ENCODE peak calls at places on chromosomes 1 and 21, in nine cellular contexts. One of them, this sample, is unnamed.

GRCh38 chr1:60937720-60938119 is 144.6 kb upstream of the NFIA start:
- DNase-seq in lower leg skin: no peak
- DNase-seq in NT2/D1: no peak
- DNase-seq in GM04504: no peak
- DNase-seq in hepatic stellate cell: no peak
- DNase-seq in GM12865: no peak
- DNase-seq in HCEC 1CT: no peak
- DNase-seq in colonic mucosa: no peak
- DNase-seq in cerebellar cortex: no peak
- DNase-seq in this sample: no peak

GRCh38 chr1:24487455-24487854 is 15.2 kb upstream of the RCAN3 start:
- DNase-seq in lower leg skin: no peak
- DNase-seq in NT2/D1: no peak
- DNase-seq in GM04504: no peak
- DNase-seq in hepatic stellate cell: no peak
- DNase-seq in GM12865: no peak
- DNase-seq in HCEC 1CT: no peak
- DNase-seq in colonic mucosa: no peak
- DNase-seq in cerebellar cortex: no peak
- DNase-seq in this sample: no peak

GRCh38 chr1:208227366-208227765 is 16.8 kb downstream of the PLXNA2 start:
- DNase-seq in lower leg skin: no peak
- DNase-seq in NT2/D1: no peak
- DNase-seq in GM04504: no peak
- DNase-seq in hepatic stellate cell: no peak
- DNase-seq in GM12865: no peak
- DNase-seq in HCEC 1CT: no peak
- DNase-seq in colonic mucosa: no peak
- DNase-seq in cerebellar cortex: no peak
- DNase-seq in this sample: no peak

GRCh38 chr1:11364170-11364569 is 91.2 kb downstream of the UBIAD1 start:
- DNase-seq in lower leg skin: no peak
- DNase-seq in NT2/D1: no peak
- DNase-seq in GM04504: no peak
- DNase-seq in hepatic stellate cell: no peak
- DNase-seq in GM12865: peak
- DNase-seq in HCEC 1CT: no peak
- DNase-seq in colonic mucosa: no peak
- DNase-seq in cerebellar cortex: no peak
- DNase-seq in this sample: no peak

GRCh38 chr21:34351786-34352241 is 12.0 kb upstream of the KCNE2 start:
- DNase-seq in lower leg skin: no peak
- DNase-seq in NT2/D1: peak
- DNase-seq in GM04504: no peak
- DNase-seq in hepatic stellate cell: peak
- DNase-seq in GM12865: peak
- DNase-seq in HCEC 1CT: peak
- DNase-seq in colonic mucosa: peak
- DNase-seq in cerebellar cortex: peak
- DNase-seq in this sample: peak

GRCh38 chr1:69824932-69825331 is 257.2 kb downstream of the LRRC7 start:
- DNase-seq in lower leg skin: no peak
- DNase-seq in NT2/D1: no peak
- DNase-seq in GM04504: peak
- DNase-seq in hepatic stellate cell: no peak
- DNase-seq in GM12865: no peak
- DNase-seq in HCEC 1CT: peak
- DNase-seq in colonic mucosa: no peak
- DNase-seq in cerebellar cortex: no peak
- DNase-seq in this sample: no peak

GRCh38 chr1:156836041-156836654 is 19.5 kb upstream of the SH2D2A start:
- DNase-seq in lower leg skin: no peak
- DNase-seq in NT2/D1: no peak
- DNase-seq in GM04504: no peak
- DNase-seq in hepatic stellate cell: no peak
- DNase-seq in GM12865: peak
- DNase-seq in HCEC 1CT: no peak
- DNase-seq in colonic mucosa: no peak
- DNase-seq in cerebellar cortex: no peak
- DNase-seq in this sample: peak

GRCh38 chr1:94755675-94756074 is 64.5 kb upstream of the SLC44A3 start:
- DNase-seq in lower leg skin: no peak
- DNase-seq in NT2/D1: no peak
- DNase-seq in GM04504: peak
- DNase-seq in hepatic stellate cell: peak
- DNase-seq in GM12865: peak
- DNase-seq in HCEC 1CT: peak
- DNase-seq in colonic mucosa: no peak
- DNase-seq in cerebellar cortex: no peak
- DNase-seq in this sample: no peak

GRCh38 chr1:199291022-199291740 is 652.3 kb downstream of the PTPRC start:
- DNase-seq in lower leg skin: no peak
- DNase-seq in NT2/D1: no peak
- DNase-seq in GM04504: no peak
- DNase-seq in hepatic stellate cell: no peak
- DNase-seq in GM12865: no peak
- DNase-seq in HCEC 1CT: no peak
- DNase-seq in colonic mucosa: no peak
- DNase-seq in cerebellar cortex: no peak
- DNase-seq in this sample: no peak

GRCh38 chr1:203684077-203684476 is 57.4 kb downstream of the ATP2B4 start:
- DNase-seq in lower leg skin: no peak
- DNase-seq in NT2/D1: no peak
- DNase-seq in GM04504: no peak
- DNase-seq in hepatic stellate cell: no peak
- DNase-seq in GM12865: no peak
- DNase-seq in HCEC 1CT: no peak
- DNase-seq in colonic mucosa: no peak
- DNase-seq in cerebellar cortex: no peak
- DNase-seq in this sample: no peak

GRCh38 chr1:165942062-165942461 is 114.6 kb downstream of the UCK2 start:
- DNase-seq in lower leg skin: no peak
- DNase-seq in NT2/D1: no peak
- DNase-seq in GM04504: no peak
- DNase-seq in hepatic stellate cell: no peak
- DNase-seq in GM12865: no peak
- DNase-seq in HCEC 1CT: no peak
- DNase-seq in colonic mucosa: no peak
- DNase-seq in cerebellar cortex: no peak
- DNase-seq in this sample: no peak

GRCh38 chr1:158819461-158820443 is 11.4 kb upstream of the MNDA start:
- DNase-seq in lower leg skin: no peak
- DNase-seq in NT2/D1: no peak
- DNase-seq in GM04504: no peak
- DNase-seq in hepatic stellate cell: no peak
- DNase-seq in GM12865: peak
- DNase-seq in HCEC 1CT: no peak
- DNase-seq in colonic mucosa: no peak
- DNase-seq in cerebellar cortex: no peak
- DNase-seq in this sample: peak

GRCh38 chr1:17204546-17205440 is at the start of gene PADI1:
- DNase-seq in lower leg skin: no peak
- DNase-seq in NT2/D1: no peak
- DNase-seq in GM04504: no peak
- DNase-seq in hepatic stellate cell: no peak
- DNase-seq in GM12865: no peak
- DNase-seq in HCEC 1CT: no peak
- DNase-seq in colonic mucosa: no peak
- DNase-seq in cerebellar cortex: no peak
- DNase-seq in this sample: no peak

GRCh38 chr21:39087238-39087975 is 95.8 kb downstream of the PSMG1 start:
- DNase-seq in lower leg skin: no peak
- DNase-seq in NT2/D1: no peak
- DNase-seq in GM04504: no peak
- DNase-seq in hepatic stellate cell: no peak
- DNase-seq in GM12865: no peak
- DNase-seq in HCEC 1CT: no peak
- DNase-seq in colonic mucosa: no peak
- DNase-seq in cerebellar cortex: no peak
- DNase-seq in this sample: no peak

GRCh38 chr1:224433041-224433670 is 1.4 kb downstream of the WDR26 start:
- DNase-seq in lower leg skin: no peak
- DNase-seq in NT2/D1: no peak
- DNase-seq in GM04504: no peak
- DNase-seq in hepatic stellate cell: peak
- DNase-seq in GM12865: no peak
- DNase-seq in HCEC 1CT: no peak
- DNase-seq in colonic mucosa: peak
- DNase-seq in cerebellar cortex: peak
- DNase-seq in this sample: peak

GRCh38 chr1:108077991-108078390 is 113.0 kb upstream of the VAV3 start:
- DNase-seq in lower leg skin: no peak
- DNase-seq in NT2/D1: no peak
- DNase-seq in GM04504: no peak
- DNase-seq in hepatic stellate cell: no peak
- DNase-seq in GM12865: peak
- DNase-seq in HCEC 1CT: no peak
- DNase-seq in colonic mucosa: no peak
- DNase-seq in cerebellar cortex: no peak
- DNase-seq in this sample: no peak

GRCh38 chr21:42171091-42172053 is 47.6 kb upstream of the ABCG1 start:
- DNase-seq in lower leg skin: peak
- DNase-seq in NT2/D1: no peak
- DNase-seq in GM04504: no peak
- DNase-seq in hepatic stellate cell: no peak
- DNase-seq in GM12865: no peak
- DNase-seq in HCEC 1CT: no peak
- DNase-seq in colonic mucosa: peak
- DNase-seq in cerebellar cortex: no peak
- DNase-seq in this sample: no peak

GRCh38 chr21:42063578-42064521 is 7.3 kb upstream of the UMODL1 start:
- DNase-seq in lower leg skin: no peak
- DNase-seq in NT2/D1: no peak
- DNase-seq in GM04504: no peak
- DNase-seq in hepatic stellate cell: no peak
- DNase-seq in GM12865: peak
- DNase-seq in HCEC 1CT: no peak
- DNase-seq in colonic mucosa: peak
- DNase-seq in cerebellar cortex: no peak
- DNase-seq in this sample: peak

GRCh38 chr1:182206628-182207239 is 145.2 kb upstream of the ZNF648 start:
- DNase-seq in lower leg skin: peak
- DNase-seq in NT2/D1: no peak
- DNase-seq in GM04504: no peak
- DNase-seq in hepatic stellate cell: no peak
- DNase-seq in GM12865: no peak
- DNase-seq in HCEC 1CT: no peak
- DNase-seq in colonic mucosa: peak
- DNase-seq in cerebellar cortex: no peak
- DNase-seq in this sample: no peak

GRCh38 chr1:232340448-232340847 is 289.5 kb downstream of the SIPA1L2 start:
- DNase-seq in lower leg skin: no peak
- DNase-seq in NT2/D1: no peak
- DNase-seq in GM04504: no peak
- DNase-seq in hepatic stellate cell: no peak
- DNase-seq in GM12865: no peak
- DNase-seq in HCEC 1CT: no peak
- DNase-seq in colonic mucosa: no peak
- DNase-seq in cerebellar cortex: no peak
- DNase-seq in this sample: no peak

GRCh38 chr1:226268421-226269124 is 40.4 kb downstream of the LIN9 start:
- DNase-seq in lower leg skin: no peak
- DNase-seq in NT2/D1: no peak
- DNase-seq in GM04504: peak
- DNase-seq in hepatic stellate cell: peak
- DNase-seq in GM12865: no peak
- DNase-seq in HCEC 1CT: peak
- DNase-seq in colonic mucosa: no peak
- DNase-seq in cerebellar cortex: no peak
- DNase-seq in this sample: no peak

GRCh38 chr1:87449348-87449963 is 120.8 kb downstream of the LMO4 start:
- DNase-seq in lower leg skin: no peak
- DNase-seq in NT2/D1: no peak
- DNase-seq in GM04504: no peak
- DNase-seq in hepatic stellate cell: no peak
- DNase-seq in GM12865: peak
- DNase-seq in HCEC 1CT: no peak
- DNase-seq in colonic mucosa: peak
- DNase-seq in cerebellar cortex: no peak
- DNase-seq in this sample: peak

GRCh38 chr1:164611754-164612642 is 53.0 kb downstream of the PBX1 start:
- DNase-seq in lower leg skin: no peak
- DNase-seq in NT2/D1: no peak
- DNase-seq in GM04504: no peak
- DNase-seq in hepatic stellate cell: peak
- DNase-seq in GM12865: no peak
- DNase-seq in HCEC 1CT: no peak
- DNase-seq in colonic mucosa: peak
- DNase-seq in cerebellar cortex: no peak
- DNase-seq in this sample: no peak

GRCh38 chr1:17315542-17316130 is 7.6 kb downstream of the PADI4 start:
- DNase-seq in lower leg skin: peak
- DNase-seq in NT2/D1: no peak
- DNase-seq in GM04504: no peak
- DNase-seq in hepatic stellate cell: no peak
- DNase-seq in GM12865: no peak
- DNase-seq in HCEC 1CT: no peak
- DNase-seq in colonic mucosa: no peak
- DNase-seq in cerebellar cortex: no peak
- DNase-seq in this sample: no peak

GRCh38 chr1:98104285-98104684 is 183.5 kb upstream of the DPYD start:
- DNase-seq in lower leg skin: no peak
- DNase-seq in NT2/D1: no peak
- DNase-seq in GM04504: peak
- DNase-seq in hepatic stellate cell: no peak
- DNase-seq in GM12865: no peak
- DNase-seq in HCEC 1CT: peak
- DNase-seq in colonic mucosa: no peak
- DNase-seq in cerebellar cortex: peak
- DNase-seq in this sample: no peak

GRCh38 chr1:38608202-38608864 is 251.2 kb downstream of the RRAGC start:
- DNase-seq in lower leg skin: peak
- DNase-seq in NT2/D1: peak
- DNase-seq in GM04504: no peak
- DNase-seq in hepatic stellate cell: peak
- DNase-seq in GM12865: peak
- DNase-seq in HCEC 1CT: no peak
- DNase-seq in colonic mucosa: no peak
- DNase-seq in cerebellar cortex: peak
- DNase-seq in this sample: peak

GRCh38 chr1:109653286-109653685 is 2.6 kb upstream of the GSTM4 start:
- DNase-seq in lower leg skin: no peak
- DNase-seq in NT2/D1: no peak
- DNase-seq in GM04504: no peak
- DNase-seq in hepatic stellate cell: no peak
- DNase-seq in GM12865: no peak
- DNase-seq in HCEC 1CT: no peak
- DNase-seq in colonic mucosa: no peak
- DNase-seq in cerebellar cortex: no peak
- DNase-seq in this sample: no peak

GRCh38 chr1:68954841-68955240 is 458.0 kb upstream of the DEPDC1 start:
- DNase-seq in lower leg skin: no peak
- DNase-seq in NT2/D1: no peak
- DNase-seq in GM04504: no peak
- DNase-seq in hepatic stellate cell: no peak
- DNase-seq in GM12865: no peak
- DNase-seq in HCEC 1CT: no peak
- DNase-seq in colonic mucosa: no peak
- DNase-seq in cerebellar cortex: no peak
- DNase-seq in this sample: no peak

This sample was measured in GM20000.